ENCODE peak calls at places on chromosomes 16 and 17, in ten cellular contexts. Z is mammary epithelial cell, C is cardiac muscle cell, A is astrocyte of the spinal cord, G is AG10803, W is testis, I is lung, J is Panc1, F is hepatocyte, O is SK-N-SH. M is an unnamed sample.

GRCh38 chr17:40958086-40958953 is 8.4 kb downstream of the KRT39 start:
- DNase-seq in Z (no peak), C (no peak), A (no peak), G (no peak), W (no peak), I (peak; percentile 38), J (no peak), F (peak; percentile 24), O (no peak), M (peak; percentile 90)

GRCh38 chr17:40319651-40320550 is 10.9 kb downstream of the RARA start:
- DNase-seq in Z (no peak), C (no peak), A (no peak), G (peak; percentile 38), W (peak; percentile 61), I (peak; percentile 40), J (no peak), F (peak; percentile 5), O (peak; percentile 17), M (no peak)

GRCh38 chr17:2172447-2172938 is 117.6 kb downstream of the HIC1 start:
- DNase-seq in Z (peak; percentile 55), C (peak; percentile 81), A (no peak), G (peak; percentile 78), W (no peak), I (peak; percentile 54), J (no peak), F (peak; percentile 59), O (no peak), M (peak; percentile 75)

GRCh38 chr16:30535777-30536190 is 1.1 kb upstream of the ZNF747 start:
- DNase-seq in Z (peak; percentile 62), C (peak; percentile 83), A (peak; percentile 64), G (peak; percentile 76), W (peak; percentile 90), I (peak; percentile 61), J (no peak), F (peak; percentile 87), O (peak; percentile 85), M (peak; percentile 87)

GRCh38 chr16:14489460-14489859 is 140.6 kb downstream of the PARN start:
- DNase-seq in Z (no peak), C (peak; percentile 37), A (no peak), G (peak; percentile 79), W (no peak), I (no peak), J (no peak), F (peak; percentile 46), O (peak; percentile 46), M (no peak)

GRCh38 chr16:9797306-9797705 is 384.9 kb downstream of the GRIN2A start:
- DNase-seq in Z (peak; percentile 6), C (no peak), A (peak; percentile 19), G (peak; percentile 35), W (no peak), I (no peak), J (peak; percentile 60), F (peak; percentile 67), O (no peak), M (peak; percentile 4)

GRCh38 chr17:71632328-71632727 is 488.5 kb upstream of the SOX9 start:
- DNase-seq in Z (peak; percentile 35), C (no peak), A (peak; percentile 54), G (peak; percentile 47), W (no peak), I (no peak), J (no peak), F (no peak), O (no peak), M (peak; percentile 48)

GRCh38 chr16:79008869-79009179 is 591.7 kb downstream of the MAF start:
- DNase-seq in Z (peak; percentile 78), C (no peak), A (no peak), G (no peak), W (no peak), I (no peak), J (no peak), F (no peak), O (no peak), M (peak; percentile 74)

GRCh38 chr17:78491236-78492115 is 85.7 kb downstream of the DNAH17 start:
- DNase-seq in Z (no peak), C (no peak), A (no peak), G (no peak), W (no peak), I (no peak), J (no peak), F (no peak), O (no peak), M (no peak)

GRCh38 chr17:78492116-78492799 is 84.9 kb downstream of the DNAH17 start:
- DNase-seq in Z (no peak), C (no peak), A (no peak), G (no peak), W (no peak), I (no peak), J (no peak), F (no peak), O (no peak), M (no peak)

GRCh38 chr17:78488867-78489634 is 88.1 kb downstream of the DNAH17 start:
- DNase-seq in Z (no peak), C (no peak), A (no peak), G (no peak), W (no peak), I (no peak), J (no peak), F (no peak), O (no peak), M (peak; percentile 41)

GRCh38 chr17:78490156-78490555 is 87.0 kb downstream of the DNAH17 start:
- DNase-seq in Z (no peak), C (no peak), A (no peak), G (no peak), W (no peak), I (no peak), J (no peak), F (no peak), O (no peak), M (no peak)

GRCh38 chr17:78490673-78491072 is 86.5 kb downstream of the DNAH17 start:
- DNase-seq in Z (no peak), C (no peak), A (no peak), G (no peak), W (no peak), I (no peak), J (no peak), F (no peak), O (no peak), M (no peak)
- TF ChIP-seq CTCF in Z (no peak), C (no peak), A (no peak), G (no peak), W (no peak), I (no peak), J (no peak), F (no peak), O (no peak), M (no peak)

DNA sequence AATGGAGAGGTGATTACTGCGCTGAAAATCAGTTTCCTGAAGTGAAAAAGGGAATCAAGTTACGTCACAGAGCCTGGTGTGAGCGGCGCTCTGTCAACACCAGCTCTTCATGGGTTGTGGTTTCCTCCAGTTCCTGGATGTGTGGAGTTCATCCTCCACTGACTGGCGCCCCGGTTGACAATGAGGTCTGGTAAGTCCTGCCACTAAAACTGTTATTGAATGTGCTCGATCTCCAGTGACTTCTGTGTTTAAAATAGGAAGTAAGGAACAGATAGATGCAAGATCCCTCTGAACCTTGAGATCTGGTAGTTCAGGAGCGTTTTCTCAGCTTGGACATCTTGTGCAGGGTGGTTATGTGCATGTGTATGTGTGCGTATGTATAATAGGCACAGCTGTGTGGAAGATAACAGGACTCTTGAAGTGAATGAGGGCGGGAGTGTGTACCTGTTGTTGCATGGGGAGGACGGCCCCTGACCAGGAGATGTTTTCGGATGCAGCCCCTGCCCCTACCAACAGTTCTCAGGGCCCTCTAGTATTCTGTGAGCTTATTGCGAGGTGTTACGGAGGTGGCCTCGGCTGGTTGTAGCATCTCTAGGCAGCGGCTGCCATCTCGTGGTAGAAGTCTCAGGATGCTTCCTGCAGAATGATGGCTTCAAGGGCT is 22.0 kb upstream of the GOT2 start:
- DNase-seq in Z (peak; percentile 58), C (peak; percentile 82), A (peak; percentile 69), G (peak; percentile 64), W (peak; percentile 89), I (peak; percentile 42), J (peak; percentile 43), F (peak; percentile 87), O (peak; percentile 75), M (peak; percentile 85)
- H3K4me3 ChIP-seq in Z (no peak overlapping the region), C (no peak overlapping the region), A (no peak overlapping the region), G (no peak overlapping the region), W (no peak overlapping the region), I (no peak overlapping the region), J (no peak overlapping the region), F (no peak overlapping the region), O (no peak overlapping the region), M (no peak overlapping the region)

GRCh38 chr16:57091200-57091989 is 988 bp upstream of the CPNE2 start:
- DNase-seq in Z (peak; percentile 47), C (peak; percentile 42), A (peak; percentile 50), G (no peak), W (peak; percentile 33), I (peak; percentile 52), J (no peak), F (peak; percentile 73), O (peak; percentile 64), M (peak; percentile 67)

GRCh38 chr16:57094911-57095310 is 2.5 kb downstream of the CPNE2 start:
- DNase-seq in Z (no peak), C (no peak), A (no peak), G (no peak), W (no peak), I (no peak), J (no peak), F (no peak), O (no peak), M (no peak)

GRCh38 chr16:57093845-57094564 is 1.6 kb downstream of the CPNE2 start:
- DNase-seq in Z (no peak), C (no peak), A (no peak), G (no peak), W (no peak), I (no peak), J (no peak), F (no peak), O (no peak), M (no peak)

GRCh38 chr16:57092786-57093301 is 461 bp downstream of the CPNE2 start:
- DNase-seq in Z (no peak), C (peak; percentile 35), A (no peak), G (no peak), W (peak; percentile 29), I (no peak), J (no peak), F (peak; percentile 64), O (peak; percentile 85), M (peak; percentile 27)

DNA sequence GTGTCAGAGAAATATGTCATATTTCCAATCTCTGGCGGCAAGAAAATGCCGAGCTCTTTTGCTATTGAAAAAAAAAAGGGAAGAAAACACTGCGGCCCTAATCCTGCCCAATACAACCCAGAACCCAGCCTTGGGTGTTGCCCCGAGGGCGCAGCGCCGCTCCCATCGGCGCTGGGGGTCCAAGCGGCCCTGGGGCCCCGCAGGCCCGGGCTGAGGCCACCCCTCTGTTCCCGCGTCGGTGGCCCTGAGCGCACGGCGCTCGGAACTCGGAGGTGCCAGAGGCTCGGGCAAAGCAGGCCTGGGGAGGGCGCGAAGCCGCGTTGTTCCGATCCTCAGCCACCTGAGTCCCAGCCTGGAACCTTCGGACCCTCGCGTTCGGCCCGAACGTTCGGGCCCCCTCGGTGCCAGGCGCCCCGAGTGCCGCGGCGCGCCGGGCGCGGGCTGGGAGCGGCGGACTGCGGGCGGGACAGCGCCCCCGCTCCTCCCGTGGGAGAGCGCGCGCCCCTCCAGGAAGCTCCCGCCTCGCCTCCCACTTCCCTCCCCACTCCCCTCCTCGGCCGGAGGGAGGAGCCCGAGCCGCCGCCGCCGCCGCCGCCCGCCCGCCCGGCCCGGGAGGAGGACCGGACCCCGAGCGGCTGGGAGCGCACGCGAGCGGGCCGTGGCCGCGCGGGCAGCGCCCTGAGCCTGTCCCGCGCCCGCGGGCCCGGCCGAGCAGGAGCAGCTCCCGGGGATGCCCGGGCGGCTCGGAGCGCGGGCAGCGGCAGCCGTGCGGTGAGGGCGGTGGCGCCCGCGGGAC is at the start of gene CPNE2:
- DNase-seq in Z (no peak), C (peak; percentile 57), A (peak; percentile 44), G (peak; percentile 44), W (peak; percentile 48), I (peak; percentile 59), J (no peak), F (peak; percentile 83), O (peak; percentile 95), M (peak; percentile 45)
- TF ChIP-seq CTCF in Z (no peak), C (no peak), A (no peak), G (no peak), W (no peak), I (no peak), J (no peak), F (no peak), O (no peak), M (no peak)

GRCh38 chr17:81713556-81714411 is 1.7 kb downstream of the SLC25A10 start:
- DNase-seq in Z (no peak), C (no peak), A (no peak), G (no peak), W (peak; percentile 62), I (no peak), J (no peak), F (peak; percentile 58), O (peak; percentile 90), M (no peak)
- H3K4me3 ChIP-seq in Z (peak overlapping the region; percentile 42), C (no peak overlapping the region), A (peak overlapping the region; percentile 49), G (no peak overlapping the region), W (no peak overlapping the region), I (no peak overlapping the region), J (peak overlapping the region; percentile 78), F (no peak overlapping the region), O (peak overlapping the region; percentile 73), M (peak overlapping the region; percentile 69)

M was measured in epithelial cell of esophagus.